ENCODE peak calls at places on chromosomes 4 and X, in ten cellular contexts. R is heart right ventricle; J is fibroblast of lung; K is suprapubic skin; B is DND-41; Y is hepatocyte; I is left ventricle myocardium inferior; T is CD4-positive, alpha-beta memory T cell; X is heart left ventricle; G is GM23338. D is an unnamed sample.

GRCh38 chr4:166972071-166972470 is 262.2 kb downstream of the SPOCK3 start:
- DNase-seq in R (no peak), J (peak; percentile 77), K (no peak), B (no peak), Y (no peak), I (no peak), T (no peak), X (no peak), G (no peak), D (no peak)

GRCh38 chrX:11944486-11944885 is 186.4 kb downstream of the MSL3 start:
- DNase-seq in R (no peak), J (peak; percentile 53), K (no peak), B (no peak), Y (peak; percentile 49), I (no peak), T (no peak), X (no peak), G (peak; percentile 74), D (no peak)

GRCh38 chr4:1601852-1602525 is 82.1 kb downstream of the FAM53A start:
- DNase-seq in R (no peak), J (no peak), K (peak; percentile 42), B (no peak), Y (no peak), I (no peak), T (no peak), X (peak; percentile 12), G (no peak), D (no peak)

GRCh38 chr4:152938237-152938969 is 2.3 kb downstream of the FHDC1 start:
- DNase-seq in R (no peak), J (no peak), K (no peak), B (no peak), Y (no peak), I (no peak), T (no peak), X (no peak), G (no peak), D (peak; percentile 31)

GRCh38 chr4:141646969-141647368 is 10.6 kb downstream of the IL15 start:
- DNase-seq in R (no peak), J (peak; percentile 72), K (no peak), B (no peak), Y (no peak), I (no peak), T (no peak), X (no peak), G (no peak), D (no peak)

GRCh38 chr4:100746141-100746540 is 228.3 kb upstream of the EMCN start:
- DNase-seq in R (no peak), J (no peak), K (no peak), B (no peak), Y (no peak), I (no peak), T (no peak), X (no peak), G (no peak), D (no peak)

GRCh38 chr4:88477229-88477860 is 20.4 kb downstream of the HERC5 start:
- DNase-seq in R (no peak), J (no peak), K (no peak), B (no peak), Y (no peak), I (no peak), T (no peak), X (no peak), G (peak; percentile 25), D (no peak)

GRCh38 chr4:8377103-8378075 is 63.1 kb downstream of the ACOX3 start:
- DNase-seq in R (no peak), J (no peak), K (no peak), B (no peak), Y (no peak), I (peak; percentile 10), T (no peak), X (peak; percentile 21), G (no peak), D (no peak)

GRCh38 chr4:46730075-46730474 is 179.0 kb downstream of the COX7B2 start:
- DNase-seq in R (no peak), J (no peak), K (no peak), B (no peak), Y (no peak), I (no peak), T (no peak), X (no peak), G (no peak), D (no peak)

GRCh38 chr4:102036619-102037376 is 246.3 kb downstream of the BANK1 start:
- DNase-seq in R (no peak), J (peak; percentile 37), K (no peak), B (no peak), Y (peak; percentile 11), I (no peak), T (no peak), X (no peak), G (no peak), D (no peak)

GRCh38 chrX:154008521-154008920 is 11.2 kb downstream of the IRAK1 start:
- DNase-seq in R (no peak), J (no peak), K (no peak), B (no peak), Y (no peak), I (no peak), T (no peak), X (no peak), G (no peak), D (no peak)

GRCh38 chrX:29542147-29542546 is 673.2 kb upstream of the MAGEB2 start:
- DNase-seq in R (no peak), J (no peak), K (no peak), B (no peak), Y (no peak), I (no peak), T (no peak), X (no peak), G (no peak), D (no peak)

GRCh38 chrX:46376246-46376885 is 168.9 kb downstream of the ZNF674 start:
- DNase-seq in R (no peak), J (peak; percentile 56), K (no peak), B (peak; percentile 47), Y (peak; percentile 69), I (no peak), T (peak; percentile 17), X (no peak), G (peak; percentile 69), D (peak; percentile 71)

GRCh38 chrX:40617566-40617965 is 5.7 kb upstream of the MPC1L start:
- DNase-seq in R (no peak), J (peak; percentile 7), K (no peak), B (no peak), Y (no peak), I (no peak), T (no peak), X (no peak), G (no peak), D (no peak)

GRCh38 chr4:173420324-173420752 is 21.4 kb upstream of the SCRG1 start:
- DNase-seq in R (no peak), J (peak; percentile 23), K (no peak), B (no peak), Y (no peak), I (no peak), T (peak; percentile 22), X (no peak), G (peak; percentile 52), D (peak; percentile 50)

GRCh38 chr4:173424899-173425805 is 26.2 kb upstream of the SCRG1 start:
- DNase-seq in R (no peak), J (peak; percentile 91), K (no peak), B (no peak), Y (no peak), I (no peak), T (no peak), X (no peak), G (no peak), D (no peak)

GRCh38 chr4:173418636-173419035 is 19.7 kb upstream of the SCRG1 start:
- DNase-seq in R (no peak), J (no peak), K (no peak), B (no peak), Y (no peak), I (no peak), T (no peak), X (no peak), G (no peak), D (no peak)

GRCh38 chr4:173417833-173418232 is 18.9 kb upstream of the SCRG1 start:
- DNase-seq in R (no peak), J (no peak), K (no peak), B (no peak), Y (no peak), I (no peak), T (no peak), X (no peak), G (no peak), D (no peak)

DNA sequence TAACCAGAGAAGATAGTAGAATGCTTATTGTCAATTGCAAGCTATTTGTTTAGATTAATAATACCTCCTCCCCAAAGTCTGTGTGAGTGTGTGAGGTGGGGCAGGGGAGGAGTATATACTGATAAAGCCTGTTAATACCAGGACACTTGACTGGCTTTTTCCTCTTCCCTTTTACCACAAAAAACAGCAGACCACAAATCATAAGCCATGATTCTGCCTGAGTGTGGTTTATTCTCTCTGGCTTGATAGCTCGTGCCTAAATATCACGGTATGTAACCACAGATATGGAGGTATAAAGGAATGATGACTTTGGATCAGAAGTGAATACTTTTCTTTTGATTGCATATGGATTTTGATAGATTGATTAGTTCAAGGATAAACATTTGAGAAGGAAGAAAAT is 21.9 kb upstream of the SCRG1 start:
- DNase-seq in R (no peak), J (peak; percentile 82), K (no peak), B (no peak), Y (no peak), I (no peak), T (no peak), X (no peak), G (no peak), D (no peak)
- H3K27ac ChIP-seq in R (no peak overlapping the region), J (no peak overlapping the region), K (no peak overlapping the region), B (no peak overlapping the region), Y (no peak overlapping the region), I (no peak overlapping the region), T (no peak overlapping the region), X (no peak overlapping the region), G (no peak overlapping the region), D (no peak overlapping the region)

DNA sequence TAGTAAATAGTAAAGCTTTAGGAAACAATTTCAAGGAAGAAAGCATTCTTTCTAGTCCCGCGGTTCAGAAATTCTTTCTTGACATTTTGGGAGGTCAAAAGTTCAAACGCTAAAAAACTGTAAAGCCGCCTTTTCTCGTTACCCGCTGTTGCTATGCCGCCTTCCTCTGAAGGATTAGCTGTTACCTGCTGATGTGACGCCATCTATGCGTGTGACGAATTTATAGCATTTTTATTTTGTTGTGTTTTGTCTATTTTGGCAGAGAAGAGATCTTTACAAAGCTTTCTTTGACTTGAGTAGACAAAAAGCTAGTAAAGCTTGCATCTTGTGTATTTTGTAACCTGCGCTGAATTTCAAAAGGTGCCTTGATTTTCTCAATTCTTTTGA is 106.2 kb upstream of the STOX2 start:
- DNase-seq in R (no peak), J (no peak), K (no peak), B (no peak), Y (peak; percentile 16), I (no peak), T (peak; percentile 9), X (no peak), G (peak; percentile 67), D (no peak)
- H3K4me3 ChIP-seq in R (peak overlapping the region; percentile 58), J (no peak overlapping the region), K (peak overlapping the region; percentile 70), B (no peak overlapping the region), Y (no peak overlapping the region), I (peak overlapping the region; percentile 82), T (no peak overlapping the region), X (peak overlapping the region; percentile 67), G (peak overlapping the region; percentile 75), D (no peak overlapping the region)

GRCh38 chr4:6469144-6469543 is 3.3 kb downstream of the PPP2R2C start:
- DNase-seq in R (no peak), J (no peak), K (no peak), B (no peak), Y (no peak), I (no peak), T (no peak), X (no peak), G (no peak), D (no peak)
- H3K27me3 ChIP-seq in R (peaks cover 4% of the 10 kb centered on the region), J (peaks cover 2% of the 10 kb centered on the region), K (peaks cover 54% of the 10 kb centered on the region), B (no peaks in the 10 kb centered on the region), Y (peaks cover 79% of the 10 kb centered on the region), I (peaks cover 76% of the 10 kb centered on the region), T (peaks cover 24% of the 10 kb centered on the region), X (peaks cover 11% of the 10 kb centered on the region), G (peaks cover 58% of the 10 kb centered on the region), D (peaks cover 15% of the 10 kb centered on the region)

GRCh38 chrX:68999351-68999750 is 165.9 kb downstream of the PJA1 start:
- DNase-seq in R (no peak), J (peak; percentile 58), K (peak; percentile 14), B (no peak), Y (no peak), I (no peak), T (no peak), X (no peak), G (no peak), D (no peak)
- H3K27ac ChIP-seq in R (no peak overlapping the region), J (no peak overlapping the region), K (no peak overlapping the region), B (no peak overlapping the region), Y (no peak overlapping the region), I (peak overlapping the region; percentile 48), T (no peak overlapping the region), X (no peak overlapping the region), G (no peak overlapping the region), D (no peak overlapping the region)

D was measured in small intestine.